ENCODE peak calls at places on chromosomes 12 and 14, in six cellular contexts. L, T, G, N, H and R are unnamed samples.

GRCh38 chr12:94545937-94546771 is 86.5 kb upstream of the CEP83 start:
- DNase-seq in L (no peak), T (peak), G (no peak), N (peak), H (no peak), R (peak)

GRCh38 chr14:82070753-82071152 is 537.1 kb upstream of the SEL1L start:
- DNase-seq in L (no peak), T (no peak), G (no peak), N (no peak), H (no peak), R (no peak)

GRCh38 chr14:99562848-99563748 is 40.9 kb downstream of the CCDC85C start:
- DNase-seq in L (peak), T (peak), G (peak), N (peak), H (no peak), R (peak)

GRCh38 chr12:5586201-5586600 is 154.3 kb downstream of the NTF3 start:
- DNase-seq in L (no peak), T (no peak), G (no peak), N (no peak), H (no peak), R (no peak)

GRCh38 chr12:9098115-9098452 is 17.6 kb downstream of the A2M start:
- DNase-seq in L (no peak), T (no peak), G (no peak), N (no peak), H (no peak), R (no peak)

GRCh38 chr14:79186523-79186922 is 1016.4 kb downstream of the NRXN3 start:
- DNase-seq in L (no peak), T (no peak), G (no peak), N (no peak), H (no peak), R (no peak)

GRCh38 chr14:69133206-69134125 is 19.5 kb downstream of the DCAF5 start:
- DNase-seq in L (no peak), T (no peak), G (no peak), N (no peak), H (no peak), R (peak)

GRCh38 chr12:3305904-3306619 is 184.9 kb upstream of the PRMT8 start:
- DNase-seq in L (no peak), T (no peak), G (no peak), N (no peak), H (no peak), R (no peak)

GRCh38 chr12:58148405-58148804 is 207.0 kb downstream of the ATP23 start:
- DNase-seq in L (no peak), T (peak), G (no peak), N (no peak), H (no peak), R (no peak)

GRCh38 chr12:188910-189621 is 24.9 kb downstream of the SLC6A12 start:
- DNase-seq in L (no peak), T (peak), G (no peak), N (peak), H (no peak), R (peak)

GRCh38 chr14:96614528-96614927 is 112.3 kb downstream of the PAPOLA start:
- DNase-seq in L (no peak), T (no peak), G (no peak), N (no peak), H (no peak), R (no peak)

GRCh38 chr14:76181546-76181945 is 29.8 kb downstream of the GPATCH2L start:
- DNase-seq in L (no peak), T (no peak), G (no peak), N (no peak), H (no peak), R (no peak)

GRCh38 chr12:65656904-65657351 is 167.4 kb upstream of the HMGA2 start:
- DNase-seq in L (no peak), T (peak), G (no peak), N (no peak), H (no peak), R (no peak)

GRCh38 chr12:50581226-50582184 is 76.7 kb downstream of the DIP2B start:
- DNase-seq in L (no peak), T (no peak), G (no peak), N (no peak), H (no peak), R (no peak)

GRCh38 chr12:123601602-123602489 is at the start of gene DDX55:
- DNase-seq in L (peak), T (peak), G (peak), N (peak), H (peak), R (peak)
- TF ChIP-seq EP300 in L (peak), T (no peak), G (peak), N (no peak), H (no peak), R (no peak)

DNA sequence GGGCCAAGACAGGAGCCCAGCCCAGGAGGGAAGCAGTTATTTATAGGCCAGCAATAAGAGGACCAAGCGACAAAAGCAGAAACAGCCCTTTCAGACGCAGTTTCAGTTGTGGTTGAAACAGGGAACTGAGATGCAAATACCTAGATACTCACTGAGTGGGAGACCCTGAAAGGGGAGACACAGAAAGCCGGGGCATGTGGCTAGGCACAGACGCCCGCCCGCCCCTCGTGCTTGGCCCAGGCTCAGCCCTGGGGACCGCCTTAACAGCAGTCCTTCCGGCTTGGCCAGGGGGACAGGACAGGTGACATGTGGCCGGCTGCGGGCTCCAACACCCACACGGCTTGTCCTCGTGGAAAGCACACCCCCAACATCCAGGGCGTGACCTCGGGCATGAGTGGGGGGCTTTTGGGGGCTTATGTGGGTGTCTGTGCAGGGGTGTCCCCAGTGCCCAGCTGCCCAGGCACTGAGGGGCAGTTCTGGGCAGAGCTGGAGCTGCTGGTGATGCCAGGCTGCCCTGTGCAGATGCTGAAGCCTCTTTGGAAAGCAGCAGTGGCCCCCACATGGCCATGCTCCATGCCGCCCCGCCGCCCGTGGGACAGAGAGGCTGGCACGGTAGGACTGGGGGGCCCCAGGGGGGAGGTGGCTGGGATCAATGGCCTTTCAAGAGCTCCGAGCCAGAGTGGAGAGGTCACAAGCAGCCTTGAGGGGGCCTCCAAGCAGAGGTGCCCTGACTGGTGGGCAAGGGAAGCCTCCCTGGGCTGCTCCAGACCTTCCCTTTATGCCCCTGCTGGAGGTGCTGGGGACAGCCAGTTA is 2.1 kb downstream of the PLD4 start:
- DNase-seq in L (no peak), T (no peak), G (no peak), N (no peak), H (no peak), R (peak)
- TF ChIP-seq EP300 in L (no peak), T (no peak), G (no peak), N (no peak), H (no peak), R (no peak)

GRCh38 chr12:80617733-80618132 is 89.7 kb upstream of the MYF6 start:
- DNase-seq in L (no peak), T (no peak), G (no peak), N (no peak), H (no peak), R (no peak)
- TF ChIP-seq EP300 in L (no peak), T (no peak), G (no peak), N (no peak), H (no peak), R (no peak)

GRCh38 chr12:132404435-132404855 is 75.1 kb upstream of the GALNT9 start:
- DNase-seq in L (peak), T (no peak), G (no peak), N (no peak), H (no peak), R (peak)

GRCh38 chr12:132404956-132405741 is 75.8 kb upstream of the GALNT9 start:
- DNase-seq in L (peak), T (no peak), G (no peak), N (no peak), H (no peak), R (no peak)

GRCh38 chr12:132407525-132407924 is 78.1 kb upstream of the GALNT9 start:
- DNase-seq in L (no peak), T (no peak), G (no peak), N (no peak), H (no peak), R (no peak)

GRCh38 chr12:132406498-132407461 is 77.4 kb upstream of the GALNT9 start:
- DNase-seq in L (no peak), T (no peak), G (no peak), N (no peak), H (no peak), R (no peak)

GRCh38 chr12:132405742-132406251 is 76.4 kb upstream of the GALNT9 start:
- DNase-seq in L (no peak), T (no peak), G (no peak), N (no peak), H (no peak), R (no peak)
- TF ChIP-seq EP300 in L (no peak), T (no peak), G (no peak), N (no peak), H (no peak), R (no peak)

GRCh38 chr14:102751088-102751487 is 26.2 kb upstream of the TRAF3 start:
- DNase-seq in L (no peak), T (no peak), G (no peak), N (no peak), H (no peak), R (no peak)

GRCh38 chr14:102752239-102752847 is 24.9 kb upstream of the TRAF3 start:
- DNase-seq in L (no peak), T (no peak), G (no peak), N (no peak), H (no peak), R (no peak)

GRCh38 chr14:102758087-102758486 is 19.2 kb upstream of the TRAF3 start:
- DNase-seq in L (no peak), T (no peak), G (no peak), N (no peak), H (no peak), R (no peak)

GRCh38 chr14:102757646-102758045 is 19.6 kb upstream of the TRAF3 start:
- DNase-seq in L (no peak), T (no peak), G (no peak), N (no peak), H (no peak), R (no peak)

GRCh38 chr14:102754370-102755262 is 22.6 kb upstream of the TRAF3 start:
- DNase-seq in L (no peak), T (no peak), G (no peak), N (no peak), H (no peak), R (no peak)
- TF ChIP-seq EP300 in L (no peak), T (no peak), G (no peak), N (no peak), H (no peak), R (no peak)

DNA sequence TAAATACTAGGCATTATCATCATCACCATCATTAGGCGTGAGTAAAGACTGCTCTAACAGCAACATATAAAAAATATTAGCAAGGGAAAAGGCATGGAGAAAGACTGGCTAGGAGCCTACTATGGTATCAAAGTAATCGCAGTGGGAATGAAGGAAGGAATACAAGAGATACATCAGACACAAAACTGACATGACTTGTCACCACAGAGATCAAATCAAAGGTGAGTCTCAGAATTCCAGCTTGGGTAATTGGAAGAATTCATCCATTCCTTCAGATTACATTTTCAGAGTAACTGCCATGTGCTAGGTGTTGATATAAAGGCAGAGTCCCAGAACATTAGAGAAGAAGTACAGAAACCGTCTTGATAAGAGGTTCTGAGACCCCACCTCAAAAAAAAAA is 10.2 kb downstream of the ZBTB25 start:
- DNase-seq in L (no peak), T (no peak), G (no peak), N (no peak), H (no peak), R (no peak)
- TF ChIP-seq EP300 in L (no peak), T (no peak), G (no peak), N (no peak), H (no peak), R (no peak)

GRCh38 chr12:120115692-120116442 is 686 bp downstream of the RAB35 start:
- DNase-seq in L (no peak), T (peak), G (no peak), N (no peak), H (no peak), R (peak)

GRCh38 chr12:120116792-120117651 is 469 bp upstream of the RAB35 start:
- DNase-seq in L (peak), T (peak), G (peak), N (peak), H (peak), R (peak)

GRCh38 chr12:120117961-120118709 is 1.6 kb upstream of the RAB35 start:
- DNase-seq in L (no peak), T (peak), G (no peak), N (no peak), H (no peak), R (no peak)

GRCh38 chr12:120115066-120115465 is 1.5 kb downstream of the RAB35 start:
- DNase-seq in L (no peak), T (no peak), G (no peak), N (no peak), H (no peak), R (no peak)

GRCh38 chr12:120116443-120116791 is at the start of gene RAB35:
- DNase-seq in L (no peak), T (peak), G (no peak), N (no peak), H (no peak), R (no peak)
- TF ChIP-seq EP300 in L (no peak), T (no peak), G (no peak), N (no peak), H (no peak), R (no peak)

GRCh38 chr14:49052516-49052915 is 533.7 kb downstream of the RPS29 start:
- DNase-seq in L (no peak), T (no peak), G (no peak), N (no peak), H (no peak), R (no peak)
- TF ChIP-seq EP300 in L (no peak), T (no peak), G (no peak), N (no peak), H (no peak), R (no peak)

GRCh38 chr12:88691811-88692210 is 111.5 kb upstream of the KITLG start:
- DNase-seq in L (no peak), T (no peak), G (no peak), N (no peak), H (no peak), R (no peak)
- TF ChIP-seq EP300 in L (no peak), T (no peak), G (no peak), N (no peak), H (no peak), R (no peak)